ENCODE peak calls at places on chromosome 7, in four cellular contexts. S, O, V and K are unnamed samples.

GRCh38 chr7:82430518-82431465 is 12.8 kb downstream of the CACNA2D1 start:
- DNase-seq in S (no peak), O (no peak), V (no peak), K (peak)

GRCh38 chr7:87316846-87317545 is 28.5 kb upstream of the CROT start:
- DNase-seq in S (no peak), O (no peak), V (no peak), K (peak)

GRCh38 chr7:2175514-2175913 is 57.2 kb downstream of the MAD1L1 start:
- DNase-seq in S (no peak), O (peak), V (peak), K (peak)

GRCh38 chr7:126483972-126484371 is 768.8 kb downstream of the GRM8 start:
- DNase-seq in S (no peak), O (peak), V (no peak), K (no peak)

GRCh38 chr7:100457033-100457432 is 7.0 kb downstream of the SPACDR start:
- DNase-seq in S (no peak), O (no peak), V (no peak), K (no peak)

GRCh38 chr7:149573519-149573918 is 75.9 kb upstream of the ZNF746 start:
- DNase-seq in S (no peak), O (no peak), V (no peak), K (no peak)

GRCh38 chr7:45238806-45239205 is 81.2 kb downstream of the RAMP3 start:
- DNase-seq in S (no peak), O (no peak), V (no peak), K (no peak)

GRCh38 chr7:31948041-31948440 is 122.2 kb downstream of the PDE1C start:
- DNase-seq in S (no peak), O (no peak), V (no peak), K (peak)

GRCh38 chr7:163298-163695 is 29.1 kb upstream of the FAM20C start:
- DNase-seq in S (no peak), O (no peak), V (no peak), K (no peak)

GRCh38 chr7:105156731-105157130 is 142.7 kb downstream of the KMT2E start:
- DNase-seq in S (no peak), O (no peak), V (no peak), K (no peak)

DNA sequence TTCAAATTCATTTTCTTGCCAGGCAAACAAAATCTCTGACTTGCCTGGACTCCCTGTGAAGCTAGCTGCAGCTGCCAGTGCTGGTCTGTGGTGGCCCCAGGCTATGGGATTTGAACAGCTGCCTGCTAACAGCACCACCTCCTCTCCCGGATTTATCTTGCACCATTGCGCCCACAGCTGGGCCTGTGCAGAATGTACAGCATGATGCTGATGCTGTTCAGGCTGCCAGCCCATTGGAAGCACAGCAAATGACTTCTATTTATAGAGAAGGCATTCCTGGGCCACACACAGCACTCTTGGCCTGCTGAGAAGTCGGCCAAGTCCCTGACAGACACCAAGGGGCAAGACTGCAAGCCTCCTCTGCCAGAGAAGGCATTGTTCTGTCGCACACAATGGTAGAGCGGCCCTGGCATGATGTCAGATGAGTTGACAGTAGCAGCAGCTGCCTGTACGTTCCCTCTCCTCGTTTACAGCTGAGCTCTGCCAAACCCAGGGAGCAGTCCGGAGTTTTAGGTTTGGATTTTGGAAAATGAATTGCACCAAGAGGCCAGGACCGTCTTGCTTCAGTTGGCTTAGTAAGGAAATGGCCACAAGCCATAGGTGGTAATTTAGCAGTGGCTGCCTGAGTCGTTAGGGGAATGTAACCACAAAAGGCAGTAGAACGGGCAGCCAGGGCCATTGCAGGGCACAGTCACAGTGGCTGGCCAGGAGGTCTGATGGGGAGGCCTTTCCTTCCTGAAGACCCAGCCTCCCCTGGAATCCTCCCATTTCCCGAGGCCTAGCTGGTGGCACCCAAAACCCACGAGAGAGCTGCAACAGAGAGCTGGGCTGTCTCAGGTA is 38.5 kb downstream of the MTURN start:
- DNase-seq in S (no peak), O (peak), V (no peak), K (peak)
- TF ChIP-seq MXI1 in S (no peak), O (peak), V (no peak), K (no peak)

GRCh38 chr7:128274890-128275603 is 34.0 kb downstream of the LEP start:
- DNase-seq in S (no peak), O (no peak), V (no peak), K (no peak)
- TF ChIP-seq RCOR1 in S (no peak), O (no peak), V (no peak), K (no peak)

GRCh38 chr7:70726951-70727378 is 405.0 kb upstream of the GALNT17 start:
- DNase-seq in S (peak), O (no peak), V (no peak), K (no peak)

GRCh38 chr7:70733115-70733514 is 398.8 kb upstream of the GALNT17 start:
- DNase-seq in S (no peak), O (no peak), V (no peak), K (peak)

GRCh38 chr7:70727861-70728260 is 404.1 kb upstream of the GALNT17 start:
- DNase-seq in S (no peak), O (no peak), V (no peak), K (no peak)

GRCh38 chr7:70728873-70729552 is 402.9 kb upstream of the GALNT17 start:
- DNase-seq in S (no peak), O (no peak), V (no peak), K (no peak)

GRCh38 chr7:70730451-70731110 is 401.4 kb upstream of the GALNT17 start:
- DNase-seq in S (no peak), O (no peak), V (no peak), K (no peak)
- TF ChIP-seq SMC3 in S (no peak), O (no peak), V (no peak), K (no peak)

GRCh38 chr7:101740981-101741725 is 76.3 kb upstream of the CUX1 start:
- DNase-seq in S (peak), O (no peak), V (no peak), K (no peak)

GRCh38 chr7:101743995-101744360 is 73.4 kb upstream of the CUX1 start:
- DNase-seq in S (no peak), O (no peak), V (peak), K (no peak)

GRCh38 chr7:101746311-101746710 is 71.1 kb upstream of the CUX1 start:
- DNase-seq in S (no peak), O (no peak), V (peak), K (no peak)

GRCh38 chr7:101744588-101744987 is 72.8 kb upstream of the CUX1 start:
- DNase-seq in S (no peak), O (peak), V (no peak), K (no peak)

DNA sequence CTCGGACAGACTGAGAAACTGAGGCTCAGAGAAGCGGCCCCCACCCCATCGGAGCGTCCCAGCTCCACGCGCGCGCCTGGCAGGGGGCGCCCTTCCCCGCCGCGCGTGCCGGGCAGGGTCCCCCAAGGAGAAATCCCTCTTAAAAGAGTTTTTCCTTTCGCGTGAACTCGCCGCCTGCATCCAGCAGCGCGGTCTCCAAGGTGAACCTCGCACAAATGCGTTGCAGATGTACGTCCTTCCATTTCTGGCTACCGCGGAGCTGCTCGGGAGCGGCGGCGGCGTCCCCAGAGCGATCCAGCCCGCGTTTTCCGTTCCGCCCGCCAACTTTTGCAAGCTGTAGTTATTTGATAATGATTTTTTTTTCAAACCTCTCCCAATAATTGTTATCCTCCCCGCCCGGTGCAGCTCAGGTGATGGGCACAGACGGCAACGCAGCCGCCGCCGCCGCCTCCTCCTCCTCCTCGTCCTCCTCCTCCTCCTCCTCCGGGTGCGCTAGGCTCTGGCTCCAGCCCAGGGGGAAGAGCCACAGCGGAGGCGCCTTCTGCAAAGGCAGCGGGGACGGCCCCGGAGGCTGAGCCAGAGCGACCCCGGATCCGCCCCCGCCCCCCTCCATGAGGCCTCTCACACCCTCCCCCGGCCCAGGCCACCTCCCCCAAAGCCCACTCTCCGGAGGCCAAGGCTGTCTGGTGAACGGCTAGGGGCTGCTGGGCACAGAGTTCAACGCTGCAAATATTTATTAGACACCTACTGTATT is 74.0 kb upstream of the CUX1 start:
- DNase-seq in S (no peak), O (peak), V (peak), K (peak)
- TF ChIP-seq MXI1 in S (no peak), O (no peak), V (no peak), K (no peak)

GRCh38 chr7:127587663-127588018 is 570 bp upstream of the ARF5 start:
- DNase-seq in S (no peak), O (no peak), V (no peak), K (no peak)
- TF ChIP-seq RCOR1 in S (no peak), O (no peak), V (no peak), K (no peak)

GRCh38 chr7:51068401-51068800 is 248.2 kb downstream of the COBL start:
- DNase-seq in S (no peak), O (no peak), V (no peak), K (no peak)

GRCh38 chr7:51067757-51068156 is 248.9 kb downstream of the COBL start:
- DNase-seq in S (no peak), O (peak), V (peak), K (peak)

GRCh38 chr7:51071427-51071826 is 245.2 kb downstream of the COBL start:
- DNase-seq in S (no peak), O (no peak), V (no peak), K (no peak)

GRCh38 chr7:51070163-51070562 is 246.4 kb downstream of the COBL start:
- DNase-seq in S (no peak), O (no peak), V (no peak), K (no peak)

GRCh38 chr7:51069411-51070083 is 247.1 kb downstream of the COBL start:
- DNase-seq in S (no peak), O (no peak), V (no peak), K (no peak)
- TF ChIP-seq SMC3 in S (no peak), O (no peak), V (no peak), K (no peak)

DNA sequence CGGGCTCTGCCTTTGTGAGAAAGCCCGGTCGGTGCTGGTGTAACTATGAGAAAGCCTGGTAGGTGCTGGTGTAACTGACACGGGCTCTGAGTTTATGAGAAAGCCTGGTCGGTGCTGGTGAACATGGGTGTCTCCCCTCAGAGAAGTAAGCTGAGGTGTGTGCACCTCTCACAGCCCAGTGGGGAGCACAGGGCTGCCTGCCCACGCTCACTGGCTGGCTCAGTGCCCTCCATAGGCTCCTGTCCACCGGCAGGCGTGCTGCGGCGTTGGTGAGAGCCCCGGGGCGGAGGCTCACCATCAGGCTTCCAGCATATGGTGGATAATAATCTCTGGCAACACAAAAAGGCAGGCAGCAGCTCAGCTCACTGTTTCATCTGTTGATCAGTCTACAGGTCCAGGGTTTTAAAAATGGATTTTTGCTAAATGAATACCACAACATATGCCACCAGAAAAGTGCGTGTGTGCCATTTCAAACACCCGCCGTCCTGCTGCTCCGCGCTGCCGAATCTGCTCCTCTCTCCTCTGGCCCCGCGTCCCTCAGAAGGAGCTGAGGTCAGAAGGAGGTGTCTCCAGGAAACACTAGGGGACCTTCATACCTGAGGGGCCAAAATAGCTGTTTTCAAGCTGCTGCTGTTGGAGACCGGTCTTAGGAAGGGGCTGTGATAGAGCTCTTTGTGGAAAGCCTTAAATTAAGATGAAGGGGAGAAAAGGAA is 365.7 kb downstream of the DNAJB6 start:
- DNase-seq in S (no peak), O (peak), V (no peak), K (no peak)
- TF ChIP-seq MXI1 in S (no peak), O (peak), V (no peak), K (no peak)